ENCODE peak calls at places on chromosomes 1 and 21, in seven cellular contexts. Q is heart left ventricle, G is body of pancreas, U is esophagus muscularis mucosa, B is spleen, K is uterus, F is HepG2. W is an unnamed sample.

GRCh38 chr1:216523449-216524190 is 100.4 kb upstream of the USH2A start:
- DNase-seq in U (no peak), G (no peak), F (no peak), B (no peak), Q (no peak), K (no peak), W (no peak)

GRCh38 chr1:100721502-100722205 is 2.1 kb downstream of the VCAM1 start:
- DNase-seq in F (no peak), Q (no peak), B (no peak), U (no peak), K (peak), G (no peak), W (no peak)

GRCh38 chr1:15204931-15205330 is 42.1 kb upstream of the FHAD1 start:
- DNase-seq in G (no peak), Q (no peak), B (no peak), K (no peak), U (no peak), F (no peak), W (no peak)

GRCh38 chr1:113242481-113242880 is 147.8 kb upstream of the MAGI3 start:
- DNase-seq in F (no peak), Q (no peak), B (no peak), K (no peak), G (no peak), U (no peak), W (no peak)

GRCh38 chr1:206575165-206575893 is 36.9 kb downstream of the EIF2D start:
- DNase-seq in F (no peak), Q (no peak), U (no peak), G (no peak), K (no peak), B (no peak), W (no peak)

GRCh38 chr21:42384999-42385398 is 10.9 kb downstream of the TMPRSS3 start:
- DNase-seq in K (no peak), B (no peak), Q (no peak), U (no peak), F (no peak), G (no peak), W (no peak)

GRCh38 chr1:72186733-72187307 is 95.5 kb downstream of the NEGR1 start:
- DNase-seq in K (no peak), Q (no peak), U (no peak), F (peak), B (no peak), G (no peak), W (no peak)

GRCh38 chr1:56133517-56134472 is 445.6 kb downstream of the PLPP3 start:
- DNase-seq in G (no peak), K (no peak), B (no peak), U (no peak), Q (no peak), F (no peak), W (no peak)

GRCh38 chr1:5129746-5130355 is 475.4 kb downstream of the AJAP1 start:
- DNase-seq in G (no peak), U (no peak), Q (no peak), F (no peak), K (no peak), B (no peak), W (no peak)

GRCh38 chr1:109641341-109641740 is 14.6 kb upstream of the GSTM4 start:
- DNase-seq in F (no peak), G (no peak), U (no peak), Q (no peak), B (no peak), K (no peak), W (no peak)

GRCh38 chr1:37398096-37398495 is 76.3 kb upstream of the ZC3H12A start:
- DNase-seq in F (no peak), K (no peak), B (no peak), Q (no peak), G (no peak), U (no peak), W (no peak)

GRCh38 chr1:108560430-108561144 is 687 bp downstream of the EEIG2 start:
- DNase-seq in Q (peak), U (no peak), B (peak), K (peak), F (peak), G (peak), W (no peak)

GRCh38 chr1:108557311-108557710 is 2.6 kb upstream of the EEIG2 start:
- DNase-seq in G (no peak), B (no peak), F (no peak), Q (no peak), K (no peak), U (no peak), W (no peak)

GRCh38 chr1:108560143-108560429 is 186 bp downstream of the EEIG2 start:
- DNase-seq in F (no peak), K (no peak), G (no peak), Q (no peak), B (no peak), U (no peak), W (no peak)

GRCh38 chr1:108561145-108561458 is 1.2 kb downstream of the EEIG2 start:
- DNase-seq in B (no peak), Q (no peak), G (no peak), U (no peak), K (no peak), F (no peak), W (no peak)

GRCh38 chr1:108559215-108560142 is at the start of gene EEIG2:
- DNase-seq in Q (peak), U (peak), K (peak), G (peak), F (peak), B (peak), W (peak)
- TF ChIP-seq POLR2A in Q (peak), U (no peak), K (no peak), G (no peak), F (no peak), B (no peak), W (no peak)

DNA sequence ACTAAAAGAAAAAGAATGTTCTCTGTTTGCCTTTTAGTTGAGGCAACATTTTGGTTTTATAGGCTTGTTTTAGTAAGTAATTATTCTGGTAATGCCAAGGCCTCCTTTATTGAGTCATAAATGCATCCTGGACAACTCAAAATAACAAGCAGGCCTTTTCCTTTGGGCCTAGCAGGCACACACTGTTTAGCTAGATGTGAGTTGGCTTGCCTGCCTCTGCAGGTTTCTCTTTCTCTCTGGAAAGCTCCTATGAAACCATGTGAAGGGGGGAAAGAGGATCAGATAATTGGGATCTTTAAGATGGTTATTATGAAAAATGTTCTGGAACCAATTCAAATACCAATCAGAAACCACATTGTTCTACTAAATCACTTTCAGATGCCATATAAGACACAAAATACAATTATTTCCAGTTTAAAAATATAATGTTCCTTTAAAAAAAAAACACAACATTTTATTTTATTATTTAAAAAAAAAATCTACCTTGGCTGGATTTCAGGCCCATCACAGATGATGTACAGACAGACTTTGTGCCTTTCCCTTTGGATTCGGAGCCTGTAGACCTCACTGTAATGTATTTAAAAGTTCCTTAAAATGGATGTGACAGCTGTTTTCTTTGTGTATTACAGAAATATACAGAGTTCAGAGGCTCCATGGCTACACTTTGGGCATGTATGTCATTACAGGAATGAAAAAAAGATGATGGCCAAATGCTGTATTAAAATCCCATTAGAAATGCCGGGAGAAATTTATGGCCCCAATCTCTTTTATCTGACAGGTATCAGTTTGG is 80.2 kb downstream of the NTMT2 start:
- DNase-seq in Q (no peak), U (no peak), B (no peak), F (no peak), G (no peak), K (no peak), W (no peak)
- H3K27ac ChIP-seq in Q (no peak), U (peak), B (no peak), F (no peak), G (no peak), K (peak), W (no peak)

GRCh38 chr1:159869173-159869572 is 6.7 kb upstream of the VSIG8 start:
- DNase-seq in F (no peak), K (no peak), B (no peak), G (no peak), U (no peak), Q (no peak), W (no peak)
- TF ChIP-seq POLR2A in F (no peak), K (no peak), B (no peak), G (no peak), U (no peak), Q (no peak), W (no peak)

GRCh38 chr21:45507888-45508508 is 34.2 kb downstream of the SLC19A1 start:
- DNase-seq in K (no peak), U (no peak), Q (no peak), F (no peak), B (peak), G (no peak), W (no peak)

GRCh38 chr21:45507523-45507875 is 34.7 kb downstream of the SLC19A1 start:
- DNase-seq in U (no peak), Q (no peak), G (no peak), B (peak), F (no peak), K (no peak), W (no peak)

GRCh38 chr21:45506241-45506817 is 35.9 kb downstream of the SLC19A1 start:
- DNase-seq in Q (peak), F (no peak), K (no peak), G (no peak), B (peak), U (no peak), W (no peak)

GRCh38 chr21:45505416-45506021 is 36.7 kb downstream of the SLC19A1 start:
- DNase-seq in U (no peak), Q (peak), F (no peak), B (peak), K (no peak), G (no peak), W (no peak)

DNA sequence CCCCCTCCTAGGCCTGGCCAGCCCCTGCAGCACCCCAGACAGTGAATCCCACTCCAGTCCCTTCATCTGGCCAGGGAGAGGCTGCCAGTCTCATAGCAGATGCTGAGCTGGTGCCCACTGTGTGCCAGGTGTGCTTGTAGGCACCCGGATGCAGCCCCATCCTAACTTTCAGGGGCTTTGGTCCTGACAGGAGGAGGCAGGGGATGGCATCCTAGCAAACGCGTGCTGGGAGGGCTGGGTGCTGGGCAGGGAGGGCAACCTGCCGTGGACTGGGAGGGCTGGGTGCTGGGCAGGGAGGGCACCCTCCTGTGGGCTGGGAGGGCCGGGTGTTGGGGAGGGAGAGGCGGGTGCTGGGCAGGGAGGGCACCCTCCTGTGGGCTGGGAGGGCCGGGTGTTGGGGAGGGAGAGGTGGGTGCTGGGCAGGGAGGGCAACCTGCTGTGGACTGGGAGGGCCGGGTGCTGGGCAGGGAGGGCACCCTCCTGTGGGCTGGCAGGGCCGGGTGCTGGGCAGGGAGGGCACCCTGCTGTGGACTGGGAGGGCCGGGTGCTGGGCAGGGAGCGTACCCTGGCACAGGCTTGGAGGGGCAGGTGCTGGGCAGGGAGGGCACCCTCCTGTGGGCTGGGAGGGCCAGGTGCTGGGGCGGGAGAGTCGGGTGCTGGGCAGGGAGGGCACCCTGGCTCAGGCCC is 35.3 kb downstream of the SLC19A1 start:
- DNase-seq in B (peak), F (no peak), K (no peak), U (no peak), Q (peak), G (no peak), W (no peak)
- H3K27ac ChIP-seq in B (no peak), F (no peak), K (no peak), U (no peak), Q (no peak), G (no peak), W (no peak)

W was measured in gastrocnemius medialis.